ENCODE peak calls at places on chromosomes 4 and X, in eight cellular contexts. P is activated T-cell treated with anti-CD3 and anti-CD28 coated beads for 48 hours, C is AG09309, B is ovary, Y is iPS-NIHi11, F is aorta, V is M059J, Z is cardiac septum. T is an unnamed sample.

GRCh38 chr4:2932561-2932950 is 30.6 kb downstream of the NOP14 start:
- DNase-seq in P (no peak), C (no peak), B (no peak), Y (no peak), F (no peak), V (no peak), Z (peak), T (no peak)

GRCh38 chrX:106734827-106735226 is 8.3 kb downstream of the RNF128 start:
- DNase-seq in P (no peak), C (no peak), B (no peak), Y (no peak), F (no peak), V (no peak), Z (no peak), T (no peak)

GRCh38 chr4:112266823-112267222 is 18.9 kb downstream of the TIFA start:
- DNase-seq in P (no peak), C (no peak), B (no peak), Y (no peak), F (no peak), V (no peak), Z (no peak), T (no peak)

GRCh38 chr4:47418147-47418546 is 45.4 kb downstream of the COMMD8 start:
- DNase-seq in P (no peak), C (no peak), B (no peak), Y (no peak), F (no peak), V (no peak), Z (no peak), T (no peak)

GRCh38 chrX:43096830-43097229 is 318.9 kb upstream of the PPP1R2C start:
- DNase-seq in P (no peak), C (no peak), B (no peak), Y (no peak), F (no peak), V (no peak), Z (no peak), T (no peak)

GRCh38 chr4:25440478-25441030 is 63.5 kb downstream of the ANAPC4 start:
- DNase-seq in P (no peak), C (no peak), B (peak), Y (no peak), F (no peak), V (no peak), Z (no peak), T (no peak)

GRCh38 chr4:142376204-142376603 is 469.9 kb downstream of the INPP4B start:
- DNase-seq in P (no peak), C (no peak), B (no peak), Y (no peak), F (no peak), V (no peak), Z (no peak), T (no peak)

GRCh38 chr4:6009452-6009851 is 8.8 kb downstream of the C4orf50 start:
- DNase-seq in P (no peak), C (no peak), B (no peak), Y (no peak), F (no peak), V (no peak), Z (no peak), T (no peak)

GRCh38 chr4:53040459-53040815 is 178.3 kb downstream of the RASL11B start:
- DNase-seq in P (no peak), C (no peak), B (no peak), Y (no peak), F (no peak), V (no peak), Z (no peak), T (no peak)

GRCh38 chr4:128553665-128554515 is 255.6 kb upstream of the JADE1 start:
- DNase-seq in P (no peak), C (no peak), B (no peak), Y (no peak), F (no peak), V (no peak), Z (no peak), T (no peak)

GRCh38 chr4:185587444-185588161 is 52.3 kb upstream of the PDLIM3 start:
- DNase-seq in P (peak), C (no peak), B (no peak), Y (peak), F (no peak), V (no peak), Z (no peak), T (no peak)

GRCh38 chr4:7199771-7200441 is 7.6 kb downstream of the SORCS2 start:
- DNase-seq in P (no peak), C (no peak), B (no peak), Y (no peak), F (peak), V (no peak), Z (peak), T (no peak)

GRCh38 chr4:177448850-177449249 is 6.6 kb upstream of the AGA start:
- DNase-seq in P (no peak), C (peak), B (no peak), Y (no peak), F (no peak), V (peak), Z (no peak), T (peak)

GRCh38 chr4:38069271-38069760 is 109.1 kb downstream of the PTTG2 start:
- DNase-seq in P (peak), C (no peak), B (peak), Y (peak), F (no peak), V (peak), Z (no peak), T (peak)

GRCh38 chrX:154749856-154750255 is 1.0 kb downstream of the GAB3 start:
- DNase-seq in P (no peak), C (no peak), B (no peak), Y (no peak), F (no peak), V (no peak), Z (no peak), T (no peak)

GRCh38 chr4:65698631-65699030 is 28.3 kb upstream of the EPHA5 start:
- DNase-seq in P (no peak), C (no peak), B (no peak), Y (no peak), F (no peak), V (no peak), Z (no peak), T (no peak)

GRCh38 chrX:72037601-72038000 is 94.1 kb downstream of the RTL5 start:
- DNase-seq in P (no peak), C (no peak), B (no peak), Y (no peak), F (no peak), V (no peak), Z (no peak), T (no peak)